ENCODE peak calls at places on chromosomes 2 and 18, in six cellular contexts. I, V, Z, Q, P and Y are unnamed samples.

GRCh38 chr18:50949185-50949584 is 18.7 kb upstream of the ELAC1 start:
- DNase-seq in Z (no peak), Q (no peak), I (no peak), P (no peak), V (no peak), Y (no peak)

GRCh38 chr2:236179653-236180500 is 11.7 kb upstream of the GBX2 start:
- DNase-seq in V (no peak), Q (no peak), Z (no peak), I (no peak), P (no peak), Y (no peak)

GRCh38 chr2:36573165-36573564 is 24.8 kb downstream of the FEZ2 start:
- DNase-seq in P (no peak), Q (no peak), I (no peak), V (no peak), Z (no peak), Y (no peak)

GRCh38 chr2:241977557-241978300 is 108.2 kb downstream of the RTP5 start:
- DNase-seq in Z (no peak), I (no peak), Q (no peak), P (peak; percentile 54), V (no peak), Y (no peak)

GRCh38 chr18:58405107-58405898 is 223.6 kb downstream of the ALPK2 start:
- DNase-seq in Q (no peak), V (peak; percentile 57), I (no peak), Z (no peak), P (no peak), Y (no peak)

GRCh38 chr2:36549063-36549662 is 48.8 kb downstream of the FEZ2 start:
- DNase-seq in Z (no peak), P (no peak), I (no peak), V (no peak), Q (no peak), Y (no peak)

GRCh38 chr18:54931152-54931551 is 28.1 kb downstream of the CCDC68 start:
- DNase-seq in Z (no peak), V (no peak), Q (no peak), I (no peak), P (no peak), Y (no peak)

GRCh38 chr2:121489284-121489683 is 41.4 kb upstream of the RNU4ATAC start:
- DNase-seq in Z (peak; percentile 75), V (no peak), P (no peak), I (no peak), Q (no peak), Y (no peak)

GRCh38 chr18:45686892-45687611 is 36.9 kb upstream of the SLC14A1 start:
- DNase-seq in V (no peak), P (peak; percentile 86), I (no peak), Q (no peak), Z (peak; percentile 14), Y (peak; percentile 32)

GRCh38 chr2:148279216-148279615 is 258.3 kb downstream of the MBD5 start:
- DNase-seq in V (no peak), I (no peak), Z (no peak), Q (no peak), P (no peak), Y (no peak)

GRCh38 chr2:218286570-218287459 is 5.5 kb downstream of the TMBIM1 start:
- DNase-seq in I (peak; percentile 98), Z (peak; percentile 96), P (peak; percentile 96), V (peak; percentile 97), Q (peak; percentile 98), Y (peak; percentile 72)

GRCh38 chr18:48817021-48817461 is 133.7 kb downstream of the SMAD7 start:
- DNase-seq in Q (peak; percentile 40), I (peak; percentile 11), Z (no peak), V (peak; percentile 55), P (peak; percentile 35), Y (no peak)

GRCh38 chr18:73614812-73615211 is 532.8 kb downstream of the FBXO15 start:
- DNase-seq in V (no peak), Z (no peak), P (no peak), I (no peak), Q (no peak), Y (no peak)

GRCh38 chr2:25331686-25332365 is 9.9 kb downstream of the DNMT3A start:
- DNase-seq in Z (no peak), I (no peak), P (no peak), Q (no peak), V (no peak), Y (no peak)

GRCh38 chr18:60044290-60045006 is 144.7 kb downstream of the PMAIP1 start:
- DNase-seq in Q (no peak), I (no peak), Z (no peak), P (no peak), V (no peak), Y (no peak)

GRCh38 chr2:148739454-148740105 is 95.0 kb downstream of the EPC2 start:
- DNase-seq in Q (no peak), I (no peak), Z (no peak), V (no peak), P (no peak), Y (no peak)

GRCh38 chr2:238095143-238095542 is 5.0 kb upstream of the ESPNL start:
- DNase-seq in Z (no peak), I (no peak), Q (peak; percentile 9), V (no peak), P (peak; percentile 33), Y (no peak)

GRCh38 chr2:109448946-109449788 is 164.6 kb downstream of the SEPTIN10 start:
- DNase-seq in P (peak; percentile 44), Z (peak; percentile 41), V (peak; percentile 71), I (no peak), Q (no peak), Y (no peak)

GRCh38 chr2:240567137-240567871 is 980 bp upstream of the RNPEPL1 start:
- DNase-seq in Z (peak; percentile 12), P (peak; percentile 68), V (peak; percentile 69), Q (peak; percentile 65), I (peak; percentile 34), Y (peak; percentile 26)

GRCh38 chr2:85758361-85759256 is 4.8 kb downstream of the ATOH8 start:
- DNase-seq in V (no peak), P (peak; percentile 41), Q (no peak), I (no peak), Z (peak; percentile 76), Y (no peak)

GRCh38 chr2:216308532-216308931 is 63.8 kb downstream of the MARCHF4 start:
- DNase-seq in P (no peak), Q (no peak), Z (peak; percentile 8), I (no peak), V (no peak), Y (no peak)

GRCh38 chr2:232527905-232528470 is 2.0 kb downstream of the CHRND start:
- DNase-seq in V (no peak), Q (no peak), P (no peak), I (no peak), Z (no peak), Y (no peak)
- H3K9me3 ChIP-seq in V (no peaks in the 10 kb centered on the region), Q (no peaks in the 10 kb centered on the region), P (no peaks in the 10 kb centered on the region), I (no peaks in the 10 kb centered on the region), Z (no peaks in the 10 kb centered on the region), Y (no peaks in the 10 kb centered on the region)

GRCh38 chr2:94776036-94776435 is 95.2 kb upstream of the TEKT4 start:
- DNase-seq in Q (peak; percentile 30), V (no peak), Z (no peak), I (no peak), P (no peak), Y (no peak)
- H3K9me3 ChIP-seq in Q (no peaks in the 10 kb centered on the region), V (no peaks in the 10 kb centered on the region), Z (no peaks in the 10 kb centered on the region), I (no peaks in the 10 kb centered on the region), P (no peaks in the 10 kb centered on the region), Y (no peaks in the 10 kb centered on the region)

DNA sequence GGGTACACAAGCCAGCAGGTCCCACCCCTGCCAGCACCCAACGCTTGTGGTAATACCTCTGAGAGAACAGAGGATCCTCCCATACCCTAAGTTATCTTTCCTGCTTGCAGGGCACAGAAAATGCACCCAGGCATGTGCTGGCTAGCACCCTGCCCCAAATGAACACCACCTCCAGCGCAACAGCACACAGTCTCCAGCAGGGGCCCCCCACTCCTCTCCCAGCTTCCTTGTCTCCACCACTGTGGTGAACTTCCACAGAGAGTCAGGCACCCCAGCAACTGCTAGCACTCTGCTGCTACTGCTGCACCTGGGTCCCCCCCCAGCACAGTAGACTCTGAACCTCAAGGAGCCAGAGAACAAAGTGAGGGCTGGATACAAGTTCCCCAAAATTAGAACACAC is 216.8 kb upstream of the CNTNAP5 start:
- DNase-seq in P (no peak), I (no peak), V (no peak), Q (no peak), Z (no peak), Y (no peak)
- H3K9me3 ChIP-seq in P (no peaks in the 10 kb centered on the region), I (peaks cover 4% of the 10 kb centered on the region), V (no peaks in the 10 kb centered on the region), Q (peaks cover 19% of the 10 kb centered on the region), Z (no peaks in the 10 kb centered on the region), Y (no peaks in the 10 kb centered on the region)

GRCh38 chr18:6546229-6546628 is 131.5 kb upstream of the L3MBTL4 start:
- DNase-seq in Q (no peak), Z (peak; percentile 38), P (no peak), I (no peak), V (no peak), Y (no peak)

GRCh38 chr18:6543330-6543908 is 128.7 kb upstream of the L3MBTL4 start:
- DNase-seq in V (no peak), Z (no peak), I (no peak), P (no peak), Q (no peak), Y (no peak)

GRCh38 chr18:6553234-6553900 is 138.7 kb upstream of the L3MBTL4 start:
- DNase-seq in V (no peak), P (no peak), Q (no peak), I (no peak), Z (no peak), Y (no peak)

GRCh38 chr18:6542296-6542695 is 127.6 kb upstream of the L3MBTL4 start:
- DNase-seq in P (no peak), Z (no peak), I (no peak), V (no peak), Q (no peak), Y (no peak)

DNA sequence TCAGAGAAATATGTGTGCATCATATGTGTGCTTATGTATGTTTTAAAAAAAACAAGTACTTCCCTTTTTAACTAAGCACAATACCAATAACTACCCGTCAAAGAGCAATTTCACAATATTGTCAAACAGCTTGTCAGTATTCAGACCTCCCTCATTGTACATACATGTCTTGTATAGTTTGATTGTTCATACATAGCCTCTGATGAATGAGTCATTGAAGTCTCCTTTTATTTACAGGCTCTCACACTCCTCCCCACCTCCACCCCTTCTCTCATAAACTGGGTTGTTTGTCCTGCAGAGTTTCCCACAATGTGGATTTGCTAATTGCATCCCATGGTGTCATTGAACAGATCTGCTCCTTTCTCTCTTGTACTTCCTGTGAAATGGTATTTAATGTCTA is 132.8 kb upstream of the L3MBTL4 start:
- DNase-seq in Q (no peak), P (no peak), V (no peak), Z (no peak), I (no peak), Y (no peak)
- H3K9me3 ChIP-seq in Q (no peaks in the 10 kb centered on the region), P (no peaks in the 10 kb centered on the region), V (no peaks in the 10 kb centered on the region), Z (no peaks in the 10 kb centered on the region), I (no peaks in the 10 kb centered on the region), Y (no peaks in the 10 kb centered on the region)